ENCODE peak calls at places on chromosomes 6 and 20, in six cellular contexts. S is prostate gland, T is ovary, F is spleen, W is uterus, I is heart left ventricle. C is an unnamed sample.

GRCh38 chr20:38190936-38191371 is 25.9 kb upstream of the TGM2 start:
- DNase-seq in T (no peak), S (no peak), F (no peak), I (no peak), W (peak), C (no peak)

GRCh38 chr6:170383466-170384075 is 77.0 kb downstream of the FAM120B start:
- DNase-seq in F (no peak), T (no peak), I (no peak), S (no peak), W (no peak), C (no peak)

GRCh38 chr6:107550906-107551305 is 61.0 kb downstream of the SOBP start:
- DNase-seq in I (no peak), F (no peak), W (no peak), S (no peak), T (no peak), C (no peak)

GRCh38 chr6:16239090-16239797 is 857 bp downstream of the GMPR start:
- DNase-seq in S (peak), I (peak), T (peak), W (peak), F (peak), C (peak)

GRCh38 chr20:61345656-61346055 is 93.6 kb downstream of the CDH4 start:
- DNase-seq in I (no peak), S (no peak), T (no peak), W (no peak), F (no peak), C (no peak)

GRCh38 chr6:12578751-12579150 is 137.8 kb upstream of the PHACTR1 start:
- DNase-seq in W (no peak), I (no peak), T (no peak), F (no peak), S (no peak), C (no peak)

GRCh38 chr20:32078322-32078721 is 26.3 kb downstream of the HCK start:
- DNase-seq in W (no peak), T (no peak), I (no peak), S (no peak), F (no peak), C (no peak)

GRCh38 chr6:137874204-137875001 is 7.3 kb downstream of the TNFAIP3 start:
- DNase-seq in I (no peak), W (no peak), T (no peak), S (no peak), F (no peak), C (no peak)

GRCh38 chr6:142537612-142538478 is 236.0 kb downstream of the ADGRG6 start:
- DNase-seq in I (no peak), T (no peak), W (no peak), F (no peak), S (no peak), C (no peak)

DNA sequence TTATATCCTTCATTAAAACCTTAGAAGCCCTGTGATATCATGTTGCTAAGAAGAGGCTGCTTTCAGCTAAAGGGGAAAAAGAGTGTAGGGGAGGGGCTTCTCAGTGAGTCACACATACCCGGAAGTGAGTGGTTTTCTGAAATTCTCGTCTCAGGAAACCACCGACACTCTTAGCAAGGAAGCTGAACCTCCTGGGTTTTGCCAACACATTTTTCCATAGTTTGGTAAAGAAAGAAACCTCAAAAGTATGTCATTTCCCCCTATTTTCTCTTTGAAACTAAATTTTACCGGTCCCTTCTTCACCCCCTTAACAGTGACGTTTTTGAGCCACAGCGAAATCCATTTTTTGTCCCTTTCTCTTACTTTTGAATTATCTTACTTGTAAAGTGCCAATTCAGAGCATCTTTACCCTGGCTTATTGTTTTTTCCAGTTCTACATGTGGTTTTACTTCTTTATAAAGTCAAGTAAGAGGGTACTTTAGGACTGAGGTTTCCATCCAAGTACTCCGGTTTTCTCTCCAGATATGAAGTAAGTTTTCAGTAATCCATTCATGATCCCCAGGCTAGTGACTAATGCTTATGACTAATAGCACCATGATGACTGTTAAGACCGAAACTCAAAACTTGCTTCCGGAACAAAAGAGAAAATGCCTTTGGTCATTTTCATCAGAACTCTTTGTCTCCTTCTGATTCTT is 219.3 kb downstream of the ARHGAP18 start:
- DNase-seq in T (no peak), S (no peak), I (no peak), W (peak), F (no peak), C (peak)
- H3K27ac ChIP-seq in T (peak), S (peak), I (peak), W (peak), F (peak), C (peak)

DNA sequence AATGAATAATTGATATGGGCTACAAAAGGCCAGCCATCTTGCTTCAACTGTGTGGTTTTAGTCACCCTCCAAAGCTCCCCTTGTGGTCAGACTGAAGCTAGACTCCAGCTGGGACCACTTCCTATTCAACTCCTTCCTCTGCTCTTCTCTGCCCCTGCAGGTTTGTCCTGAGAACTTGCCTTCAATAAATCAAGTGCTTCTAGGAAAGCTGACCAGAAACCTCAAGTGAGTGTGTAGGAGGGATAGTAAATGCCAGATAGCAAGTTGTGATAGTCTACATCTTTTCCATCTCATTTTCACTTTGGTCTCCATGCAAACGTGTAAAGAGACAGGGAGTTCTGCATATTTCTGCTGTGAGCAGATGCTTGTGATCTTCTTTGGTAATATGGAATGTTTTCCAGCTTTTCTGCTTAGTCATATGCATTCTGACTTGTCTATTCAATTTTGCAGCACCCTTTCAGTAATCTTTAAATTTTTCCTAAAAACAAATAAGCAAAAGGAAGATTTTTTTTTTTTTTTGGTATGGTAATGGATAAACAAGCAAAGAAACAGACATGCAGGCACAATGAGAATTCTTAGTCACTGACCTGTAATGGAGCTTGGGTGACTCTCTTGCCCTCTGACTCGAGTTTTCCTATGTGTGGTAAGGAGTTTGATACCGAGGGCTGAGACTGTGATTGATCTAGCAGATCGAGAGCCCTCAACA is 201.3 kb upstream of the BTBD3 start:
- DNase-seq in F (no peak), T (no peak), W (no peak), I (no peak), S (no peak), C (no peak)
- TF ChIP-seq CTCF in F (no peak), T (no peak), W (no peak), I (peak), S (no peak), C (no peak)

GRCh38 chr20:5945963-5946362 is 4.4 kb downstream of the TRMT6 start:
- DNase-seq in F (no peak), W (no peak), I (no peak), S (no peak), T (no peak), C (no peak)

GRCh38 chr20:5947276-5947675 is 3.1 kb downstream of the TRMT6 start:
- DNase-seq in S (no peak), T (no peak), W (no peak), F (no peak), I (no peak), C (no peak)

GRCh38 chr20:5949943-5950270 is 426 bp downstream of the TRMT6 start:
- DNase-seq in W (no peak), I (no peak), T (no peak), S (no peak), F (no peak), C (no peak)

GRCh38 chr20:5950271-5951031 is at the start of the genes MCM8 and TRMT6:
- DNase-seq in S (peak), T (peak), W (peak), I (peak), F (peak), C (peak)
- TF ChIP-seq POLR2A in S (no peak), T (no peak), W (no peak), I (no peak), F (no peak), C (no peak)

GRCh38 chr20:64074963-64075362 is 4.4 kb downstream of the RGS19 start:
- DNase-seq in S (no peak), W (no peak), I (no peak), T (no peak), F (no peak), C (no peak)

GRCh38 chr20:64072664-64073063 is 6.7 kb downstream of the RGS19 start:
- DNase-seq in F (no peak), T (no peak), I (no peak), S (no peak), W (no peak), C (no peak)

GRCh38 chr20:64074184-64074789 is 5.0 kb downstream of the RGS19 start:
- DNase-seq in W (no peak), T (no peak), I (no peak), F (no peak), S (no peak), C (no peak)

GRCh38 chr20:64075556-64075955 is 3.8 kb downstream of the RGS19 start:
- DNase-seq in S (no peak), I (no peak), T (no peak), W (no peak), F (no peak), C (no peak)

DNA sequence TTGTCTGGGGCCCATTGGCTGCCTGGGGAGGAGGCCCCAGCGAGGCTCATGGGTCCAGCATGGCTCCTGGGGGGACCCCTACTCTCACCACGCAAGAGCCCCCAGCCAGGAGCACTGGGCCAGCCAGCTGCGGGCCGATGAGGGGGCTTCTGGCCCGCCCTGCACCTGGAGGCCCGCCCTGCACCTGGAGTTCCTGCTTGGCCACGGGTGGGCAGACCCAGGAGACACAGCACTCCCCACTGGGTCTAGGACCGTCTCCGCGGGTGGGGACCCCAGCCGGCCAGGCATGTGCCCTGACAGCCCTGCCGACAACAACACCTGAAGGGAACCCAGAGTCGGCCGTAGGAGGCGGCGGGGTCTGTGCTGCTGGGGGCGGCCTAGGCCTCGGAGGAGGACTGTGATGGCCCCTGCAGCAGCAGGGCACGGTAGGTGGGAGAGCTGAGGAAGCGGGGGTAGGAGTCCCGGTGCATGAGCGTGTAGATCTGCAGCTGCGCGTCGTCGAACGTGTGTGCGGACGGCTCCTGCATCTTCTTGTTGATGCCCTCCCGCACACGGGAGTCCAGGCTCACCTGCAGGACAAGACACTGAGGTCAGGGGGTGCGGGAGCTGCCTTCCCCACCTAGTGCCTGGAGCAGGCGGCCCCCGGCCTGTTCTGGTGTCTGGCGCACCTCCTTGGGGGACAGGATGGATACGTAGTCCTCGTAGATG is 5.7 kb downstream of the RGS19 start:
- DNase-seq in I (no peak), W (no peak), S (no peak), T (no peak), F (no peak), C (no peak)
- H3K27ac ChIP-seq in I (no peak), W (no peak), S (no peak), T (no peak), F (peak), C (no peak)

DNA sequence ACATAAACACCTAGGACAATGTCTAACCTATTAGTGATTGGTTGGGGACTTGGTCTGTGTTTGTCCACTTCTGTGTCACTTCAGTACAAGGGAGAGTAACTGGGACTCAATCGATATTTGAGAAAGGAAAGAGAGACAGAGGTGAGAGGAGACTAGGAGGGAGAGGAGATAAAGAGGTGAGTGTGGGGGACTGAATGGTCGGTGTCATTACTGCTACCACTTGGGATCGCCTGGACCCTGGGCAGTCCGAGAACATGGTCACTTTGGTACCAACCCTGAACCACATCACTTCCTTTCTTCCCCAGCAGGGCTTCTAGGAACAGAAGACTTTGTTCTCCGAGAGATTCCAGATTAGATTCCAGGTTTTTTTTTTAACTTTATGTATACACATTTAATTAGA is 63.7 kb downstream of the GPR6 start:
- DNase-seq in W (no peak), S (peak), T (no peak), I (no peak), F (no peak), C (no peak)
- TF ChIP-seq CTCF in W (no peak), S (no peak), T (no peak), I (no peak), F (no peak), C (no peak)

DNA sequence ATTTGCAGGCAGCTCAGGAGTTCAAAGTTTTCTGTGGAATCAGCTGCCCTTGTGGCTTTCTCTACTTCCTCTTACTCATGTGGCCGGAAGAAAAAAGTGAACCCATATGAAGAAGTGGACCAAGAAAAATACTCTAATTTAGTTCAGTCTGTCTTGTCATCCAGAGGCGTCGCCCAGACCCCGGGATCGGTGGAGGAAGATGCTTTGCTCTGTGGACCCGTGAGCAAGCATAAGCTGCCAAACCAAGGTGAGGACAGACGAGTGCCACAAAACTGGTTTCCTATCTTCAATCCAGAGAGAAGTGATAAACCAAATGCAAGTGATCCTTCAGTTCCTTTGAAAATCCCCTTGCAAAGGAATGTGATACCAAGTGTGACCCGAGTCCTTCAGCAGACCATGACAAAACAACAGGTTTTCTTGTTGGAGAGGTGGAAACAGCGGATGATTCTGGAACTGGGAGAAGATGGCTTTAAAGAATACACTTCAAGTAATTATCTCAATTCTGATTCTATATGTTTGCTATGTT is 1.1 kb downstream of the MGME1 start:
- DNase-seq in F (peak), T (no peak), W (no peak), S (peak), I (no peak), C (peak)
- TF ChIP-seq POLR2A in F (no peak), T (no peak), W (no peak), S (no peak), I (no peak), C (no peak)

GRCh38 chr20:33880396-33880795 is 69.2 kb downstream of the CHMP4B start:
- DNase-seq in W (no peak), T (no peak), F (no peak), S (no peak), I (no peak), C (no peak)
- H3K27ac ChIP-seq in W (no peak), T (no peak), F (no peak), S (no peak), I (no peak), C (no peak)

GRCh38 chr6:3157151-3157933 is at the start of gene TUBB2A:
- DNase-seq in S (peak), W (peak), T (peak), I (peak), F (peak), C (peak)
- TF ChIP-seq CTCF in S (peak), W (peak), T (peak), I (peak), F (peak), C (no peak)

GRCh38 chr20:51404297-51405060 is 138.0 kb downstream of the NFATC2 start:
- DNase-seq in F (peak), W (no peak), S (no peak), I (peak), T (no peak), C (no peak)
- TF ChIP-seq POLR2A in F (no peak), W (no peak), S (no peak), I (no peak), T (no peak), C (no peak)

DNA sequence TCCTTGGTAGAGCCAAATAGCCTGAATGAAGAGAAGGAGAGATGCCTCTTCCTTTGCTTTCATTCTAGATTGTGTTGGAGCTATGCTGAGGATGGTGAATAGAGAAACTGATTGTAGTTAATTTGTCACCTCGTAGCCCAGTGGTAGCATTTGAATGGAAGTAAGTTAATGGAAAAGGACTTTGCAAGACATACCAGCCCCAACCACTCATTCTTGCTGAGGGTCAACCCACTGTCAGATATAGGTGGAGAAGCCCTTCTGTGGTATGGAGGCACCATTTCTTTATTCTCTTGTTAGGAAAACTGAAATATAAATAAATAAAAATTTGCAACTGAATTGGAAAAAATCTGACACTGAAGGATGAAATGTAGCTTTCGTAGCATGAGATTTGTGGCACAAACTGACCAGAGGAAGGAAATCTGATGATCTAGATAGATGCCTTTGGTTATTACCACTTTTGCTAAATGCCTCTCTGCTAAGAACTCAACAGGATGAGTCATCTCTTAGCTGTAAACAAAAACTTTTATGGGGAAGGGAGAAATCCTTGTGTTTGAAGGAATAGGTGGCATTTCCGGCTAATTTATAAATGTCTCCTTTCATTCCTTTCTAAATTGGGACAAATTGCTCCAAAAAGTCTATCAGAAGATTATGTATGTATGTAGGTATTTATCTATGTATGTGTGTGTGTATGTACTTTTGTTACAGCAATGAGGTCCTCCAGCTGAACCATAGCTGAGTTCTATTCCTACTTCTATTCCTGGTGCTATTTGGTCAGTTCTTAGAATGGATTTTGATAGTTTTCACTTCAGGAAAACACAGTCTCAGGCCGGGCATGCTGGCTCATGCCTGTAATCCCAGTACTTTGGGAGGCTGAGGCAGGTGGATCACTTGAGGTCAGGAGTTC is 76.5 kb upstream of the SUPT3H start:
- DNase-seq in F (no peak), T (no peak), S (no peak), I (no peak), W (no peak), C (no peak)
- H3K27ac ChIP-seq in F (peak), T (no peak), S (no peak), I (no peak), W (no peak), C (no peak)